ENCODE peak calls at places on chromosomes 5 and 9, in eight cellular contexts. M is NCI-H1930; H is activated T-cell treated with anti-CD3 and anti-CD28 coated beads, Interleukin-2, amount 50 U/mL, for 48 hours; T is GM20000; A is HEK293T; P is transverse colon; C is GM13976; X is DMS79 treated with DMSO at 0.1 percent for 48 hours. I is an unnamed sample.
A peak's percentile ranks its signal among the peaks of the same experiment; 100 is the strongest.

GRCh38 chr5:149264432-149265069 is 7.1 kb upstream of the AFAP1L1 start:
- DNase-seq in M (peak; percentile 49), H (peak; percentile 61), T (peak; percentile 49), A (peak; percentile 39), P (peak; percentile 39), C (no peak), X (peak; percentile 22), I (no peak)

GRCh38 chr9:91676042-91676441 is 252.4 kb upstream of the NFIL3 start:
- DNase-seq in M (no peak), H (no peak), T (no peak), A (no peak), P (no peak), C (no peak), X (peak; percentile 14), I (peak; percentile 8)

GRCh38 chr5:72204946-72205345 is 97.7 kb downstream of the MAP1B start:
- DNase-seq in M (no peak), H (no peak), T (no peak), A (no peak), P (no peak), C (no peak), X (no peak), I (no peak)

GRCh38 chr5:144390133-144390532 is 219.5 kb downstream of the KCTD16 start:
- DNase-seq in M (no peak), H (no peak), T (no peak), A (peak; percentile 8), P (peak; percentile 13), C (no peak), X (no peak), I (no peak)

GRCh38 chr9:123397975-123398374 is 42.0 kb downstream of the CRB2 start:
- DNase-seq in M (no peak), H (no peak), T (no peak), A (no peak), P (no peak), C (no peak), X (no peak), I (no peak)

GRCh38 chr5:103259705-103260355 is 1.3 kb downstream of the MACIR start:
- DNase-seq in M (no peak), H (no peak), T (no peak), A (peak; percentile 35), P (peak; percentile 54), C (peak; percentile 16), X (no peak), I (peak; percentile 48)

GRCh38 chr9:76528056-76528455 is 69.1 kb downstream of the GCNT1 start:
- DNase-seq in M (no peak), H (no peak), T (no peak), A (no peak), P (no peak), C (no peak), X (no peak), I (no peak)

GRCh38 chr9:114098660-114099522 is at the start of gene KIF12:
- DNase-seq in M (peak; percentile 70), H (peak; percentile 60), T (no peak), A (peak; percentile 91), P (peak; percentile 85), C (no peak), X (peak; percentile 58), I (peak; percentile 37)

GRCh38 chr5:117286813-117287212 is 712.2 kb upstream of the SEMA6A start:
- DNase-seq in M (no peak), H (no peak), T (no peak), A (no peak), P (no peak), C (no peak), X (no peak), I (no peak)

GRCh38 chr9:3500044-3500443 is 25.8 kb downstream of the RFX3 start:
- DNase-seq in M (no peak), H (no peak), T (no peak), A (no peak), P (no peak), C (no peak), X (no peak), I (no peak)

I was measured in LoVo.